ENCODE peak calls at places on chromosome 5, in eight cellular contexts. T, O, S, Z, M, J, G and V are unnamed samples.

GRCh38 chr5:133925866-133926488 is 42.4 kb downstream of the C5orf15 start:
- DNase-seq in T (no peak), O (no peak), S (no peak), Z (no peak), M (no peak), J (peak), G (no peak), V (no peak)

GRCh38 chr5:38607930-38608545 is 51.6 kb upstream of the LIFR start:
- DNase-seq in T (peak), O (peak), S (peak), Z (no peak), M (no peak), J (peak), G (no peak), V (peak)

GRCh38 chr5:54702470-54702869 is 184.9 kb downstream of the SNX18 start:
- DNase-seq in T (peak), O (no peak), S (no peak), Z (no peak), M (no peak), J (peak), G (no peak), V (no peak)

GRCh38 chr5:149212203-149212951 is 59.3 kb upstream of the AFAP1L1 start:
- DNase-seq in T (peak), O (peak), S (no peak), Z (peak), M (no peak), J (peak), G (no peak), V (peak)

GRCh38 chr5:96903300-96903699 is 27.0 kb downstream of the ERAP2 start:
- DNase-seq in T (no peak), O (no peak), S (no peak), Z (no peak), M (no peak), J (no peak), G (no peak), V (no peak)

GRCh38 chr5:173499471-173500212 is 116.8 kb downstream of the BOD1 start:
- DNase-seq in T (no peak), O (no peak), S (no peak), Z (no peak), M (peak), J (no peak), G (no peak), V (no peak)

GRCh38 chr5:177546262-177546741 is 8.1 kb downstream of the FAM193B start:
- DNase-seq in T (peak), O (peak), S (no peak), Z (peak), M (peak), J (peak), G (no peak), V (peak)

GRCh38 chr5:32785639-32786216 is 74.6 kb downstream of the NPR3 start:
- DNase-seq in T (peak), O (no peak), S (no peak), Z (no peak), M (no peak), J (peak), G (no peak), V (peak)